ENCODE peak calls at places on chromosomes 1 and 21, in four cellular contexts. One of them, this sample, is unnamed.

GRCh38 chr1:167312871-167313270 is 92.2 kb downstream of the POU2F1 start:
- DNase-seq in GM10248: no peak
- DNase-seq in NCI-H2029: no peak
- DNase-seq in spleen: no peak
- DNase-seq in this sample: no peak

GRCh38 chr1:75996196-75996595 is 64.0 kb upstream of the ASB17 start:
- DNase-seq in GM10248: no peak
- DNase-seq in NCI-H2029: no peak
- DNase-seq in spleen: no peak
- DNase-seq in this sample: no peak

GRCh38 chr1:108541856-108542255 is 18.0 kb upstream of the EEIG2 start:
- DNase-seq in GM10248: no peak
- DNase-seq in NCI-H2029: no peak
- DNase-seq in spleen: no peak
- DNase-seq in this sample: no peak

GRCh38 chr1:31426249-31426922 is 13.4 kb downstream of the SERINC2 start:
- DNase-seq in GM10248: no peak
- DNase-seq in NCI-H2029: no peak
- DNase-seq in spleen: no peak
- DNase-seq in this sample: no peak

GRCh38 chr1:174040387-174040786 is 18.2 kb upstream of the RC3H1 start:
- DNase-seq in GM10248: no peak
- DNase-seq in NCI-H2029: peak
- DNase-seq in spleen: no peak
- DNase-seq in this sample: no peak

GRCh38 chr21:38853421-38853919 is 47.7 kb downstream of the ETS2 start:
- DNase-seq in GM10248: no peak
- DNase-seq in NCI-H2029: peak
- DNase-seq in spleen: no peak
- DNase-seq in this sample: no peak

GRCh38 chr21:34971656-34972055 is 77.4 kb downstream of the RUNX1 start:
- DNase-seq in GM10248: no peak
- DNase-seq in NCI-H2029: no peak
- DNase-seq in spleen: no peak
- DNase-seq in this sample: no peak

GRCh38 chr1:84078824-84079167 is 65.3 kb upstream of the PRKACB start:
- DNase-seq in GM10248: no peak
- DNase-seq in NCI-H2029: no peak
- DNase-seq in spleen: no peak
- DNase-seq in this sample: no peak

GRCh38 chr1:45785583-45785982 is 17.8 kb upstream of the MAST2 start:
- DNase-seq in GM10248: no peak
- DNase-seq in NCI-H2029: no peak
- DNase-seq in spleen: no peak
- DNase-seq in this sample: no peak

GRCh38 chr1:210446479-210446878 is 117.8 kb downstream of the HHAT start:
- DNase-seq in GM10248: no peak
- DNase-seq in NCI-H2029: peak
- DNase-seq in spleen: peak
- DNase-seq in this sample: no peak

GRCh38 chr1:156805766-156806511 is 10.7 kb downstream of the SH2D2A start:
- DNase-seq in GM10248: no peak
- DNase-seq in NCI-H2029: peak
- DNase-seq in spleen: no peak
- DNase-seq in this sample: no peak

GRCh38 chr1:7554343-7555270 is 216.5 kb upstream of the VAMP3 start:
- DNase-seq in GM10248: no peak
- DNase-seq in NCI-H2029: no peak
- DNase-seq in spleen: peak
- DNase-seq in this sample: no peak

GRCh38 chr1:83497563-83497962 is 501.4 kb downstream of the TTLL7 start:
- DNase-seq in GM10248: no peak
- DNase-seq in NCI-H2029: no peak
- DNase-seq in spleen: no peak
- DNase-seq in this sample: no peak

GRCh38 chr1:229661022-229661877 is 35.2 kb downstream of the URB2 start:
- DNase-seq in GM10248: peak
- DNase-seq in NCI-H2029: peak
- DNase-seq in spleen: peak
- DNase-seq in this sample: peak

GRCh38 chr1:7878027-7878426 is 25.2 kb upstream of the UTS2 start:
- DNase-seq in GM10248: no peak
- DNase-seq in NCI-H2029: no peak
- DNase-seq in spleen: no peak
- DNase-seq in this sample: no peak

GRCh38 chr1:51070640-51071039 is 31.4 kb upstream of the C1orf185 start:
- DNase-seq in GM10248: no peak
- DNase-seq in NCI-H2029: no peak
- DNase-seq in spleen: no peak
- DNase-seq in this sample: no peak

GRCh38 chr1:112513112-112513870 is 4.5 kb downstream of the WNT2B start:
- DNase-seq in GM10248: no peak
- DNase-seq in NCI-H2029: no peak
- DNase-seq in spleen: no peak
- DNase-seq in this sample: no peak

GRCh38 chr1:74161494-74161893 is 36.5 kb downstream of the LRRIQ3 start:
- DNase-seq in GM10248: no peak
- DNase-seq in NCI-H2029: no peak
- DNase-seq in spleen: no peak
- DNase-seq in this sample: no peak

GRCh38 chr1:37292789-37293188 is 181.6 kb upstream of the ZC3H12A start:
- DNase-seq in GM10248: no peak
- DNase-seq in NCI-H2029: no peak
- DNase-seq in spleen: peak
- DNase-seq in this sample: no peak